ENCODE peak calls at places on chromosomes 7 and 10, in six cellular contexts. W, H, Q, R, M and B are unnamed samples.

GRCh38 chr7:14973712-14974428 is 71.3 kb upstream of the DGKB start:
- DNase-seq in W (no peak), H (no peak), Q (no peak), R (no peak), M (no peak), B (no peak)

GRCh38 chr10:21298686-21299085 is 226.8 kb downstream of the SKIDA1 start:
- DNase-seq in W (no peak), H (no peak), Q (no peak), R (no peak), M (no peak), B (no peak)

GRCh38 chr7:28847176-28847575 is 111.0 kb downstream of the TRIL start:
- DNase-seq in W (no peak), H (no peak), Q (no peak), R (peak; percentile 22), M (no peak), B (no peak)

GRCh38 chr7:102404005-102404861 is 8.1 kb downstream of the PRKRIP1 start:
- DNase-seq in W (no peak), H (peak; percentile 28), Q (peak; percentile 74), R (peak; percentile 64), M (peak; percentile 21), B (peak; percentile 51)

GRCh38 chr7:4766666-4767530 is 8.5 kb upstream of the AP5Z1 start:
- DNase-seq in W (no peak), H (no peak), Q (no peak), R (no peak), M (no peak), B (peak; percentile 82)

GRCh38 chr7:36280840-36281812 is 108.5 kb upstream of the ANLN start:
- DNase-seq in W (peak; percentile 93), H (no peak), Q (peak; percentile 74), R (peak; percentile 80), M (no peak), B (peak; percentile 94)

GRCh38 chr10:108911814-108912541 is 1011.3 kb downstream of the XPNPEP1 start:
- DNase-seq in W (peak; percentile 29), H (no peak), Q (peak; percentile 73), R (peak; percentile 68), M (peak; percentile 78), B (peak; percentile 59)

GRCh38 chr7:127580612-127581011 is 4.8 kb downstream of the GCC1 start:
- DNase-seq in W (no peak), H (no peak), Q (no peak), R (no peak), M (no peak), B (no peak)

GRCh38 chr7:45178241-45179225 is 20.9 kb downstream of the RAMP3 start:
- DNase-seq in W (no peak), H (no peak), Q (peak; percentile 85), R (no peak), M (no peak), B (no peak)

GRCh38 chr10:396107-396506 is 260.9 kb downstream of the ZMYND11 start:
- DNase-seq in W (no peak), H (no peak), Q (no peak), R (no peak), M (no peak), B (no peak)

GRCh38 chr10:69955211-69955805 is 97.3 kb upstream of the MACROH2A2 start:
- DNase-seq in W (no peak), H (no peak), Q (no peak), R (no peak), M (no peak), B (no peak)

GRCh38 chr7:18976715-18977466 is 140.5 kb downstream of the TWIST1 start:
- DNase-seq in W (no peak), H (no peak), Q (no peak), R (no peak), M (no peak), B (no peak)

GRCh38 chr10:58651040-58651439 is 138.4 kb downstream of the BICC1 start:
- DNase-seq in W (peak; percentile 19), H (no peak), Q (no peak), R (peak; percentile 92), M (no peak), B (peak; percentile 30)

GRCh38 chr7:44325181-44325671 is at the start of gene CAMK2B:
- DNase-seq in W (no peak), H (no peak), Q (peak; percentile 74), R (no peak), M (no peak), B (no peak)

GRCh38 chr10:129494740-129495139 is 27.7 kb downstream of the MGMT start:
- DNase-seq in W (no peak), H (no peak), Q (no peak), R (peak; percentile 4), M (no peak), B (no peak)

GRCh38 chr7:44520574-44520973 is 20.6 kb downstream of the NPC1L1 start:
- DNase-seq in W (no peak), H (no peak), Q (no peak), R (no peak), M (no peak), B (no peak)

GRCh38 chr10:29344073-29344820 is 55.4 kb downstream of the LYZL1 start:
- DNase-seq in W (no peak), H (no peak), Q (peak; percentile 23), R (peak; percentile 46), M (no peak), B (peak; percentile 10)

GRCh38 chr10:114550756-114551290 is 107.3 kb downstream of the ABLIM1 start:
- DNase-seq in W (peak; percentile 23), H (no peak), Q (no peak), R (peak; percentile 44), M (no peak), B (peak; percentile 56)

GRCh38 chr7:2173184-2173827 is 59.4 kb downstream of the MAD1L1 start:
- DNase-seq in W (no peak), H (no peak), Q (no peak), R (no peak), M (no peak), B (no peak)

GRCh38 chr10:11178606-11179221 is 161.0 kb downstream of the CELF2 start:
- DNase-seq in W (peak; percentile 49), H (peak; percentile 77), Q (no peak), R (peak; percentile 82), M (no peak), B (peak; percentile 9)